ENCODE peak calls at places on chromosome 10, in four cellular contexts. One of them, this sample, is unnamed.

GRCh38 chr10:100006241-100006886 is 3.4 kb downstream of the DNMBP start:
- DNase-seq in central memory CD4-positive, alpha-beta T cell: no peak
- DNase-seq in stimulated activated CD4-positive, alpha-beta T cell treated with anti-CD3 and anti-CD28 coated beads, Interleukin-1b, Interleukin-23, amount 100 ng/mL, for 4 hours: no peak
- DNase-seq in HFF-Myc: peak; percentile 91
- DNase-seq in this sample: peak; percentile 78

GRCh38 chr10:1411956-1412355 is 325.4 kb downstream of the ADARB2 start:
- DNase-seq in stimulated activated CD4-positive, alpha-beta T cell treated with anti-CD3 and anti-CD28 coated beads, Interleukin-1b, Interleukin-23, amount 100 ng/mL, for 4 hours: no peak
- DNase-seq in HFF-Myc: no peak
- DNase-seq in central memory CD4-positive, alpha-beta T cell: no peak
- DNase-seq in this sample: no peak

GRCh38 chr10:136465-136762 is 1.2 kb downstream of the ZMYND11 start:
- DNase-seq in central memory CD4-positive, alpha-beta T cell: no peak
- DNase-seq in stimulated activated CD4-positive, alpha-beta T cell treated with anti-CD3 and anti-CD28 coated beads, Interleukin-1b, Interleukin-23, amount 100 ng/mL, for 4 hours: no peak
- DNase-seq in HFF-Myc: no peak
- DNase-seq in this sample: no peak

GRCh38 chr10:132142396-132143161 is 44.2 kb upstream of the DPYSL4 start:
- DNase-seq in stimulated activated CD4-positive, alpha-beta T cell treated with anti-CD3 and anti-CD28 coated beads, Interleukin-1b, Interleukin-23, amount 100 ng/mL, for 4 hours: peak; percentile 23
- DNase-seq in HFF-Myc: no peak
- DNase-seq in central memory CD4-positive, alpha-beta T cell: peak; percentile 28
- DNase-seq in this sample: no peak

GRCh38 chr10:12435348-12435747 is 86.0 kb downstream of the CAMK1D start:
- DNase-seq in central memory CD4-positive, alpha-beta T cell: no peak
- DNase-seq in stimulated activated CD4-positive, alpha-beta T cell treated with anti-CD3 and anti-CD28 coated beads, Interleukin-1b, Interleukin-23, amount 100 ng/mL, for 4 hours: no peak
- DNase-seq in HFF-Myc: no peak
- DNase-seq in this sample: no peak

GRCh38 chr10:124521429-124521871 is 59.8 kb downstream of the LHPP start:
- DNase-seq in central memory CD4-positive, alpha-beta T cell: no peak
- DNase-seq in HFF-Myc: no peak
- DNase-seq in stimulated activated CD4-positive, alpha-beta T cell treated with anti-CD3 and anti-CD28 coated beads, Interleukin-1b, Interleukin-23, amount 100 ng/mL, for 4 hours: no peak
- DNase-seq in this sample: no peak

GRCh38 chr10:74292871-74293427 is 141.9 kb downstream of the ADK start:
- DNase-seq in stimulated activated CD4-positive, alpha-beta T cell treated with anti-CD3 and anti-CD28 coated beads, Interleukin-1b, Interleukin-23, amount 100 ng/mL, for 4 hours: no peak
- DNase-seq in HFF-Myc: no peak
- DNase-seq in central memory CD4-positive, alpha-beta T cell: no peak
- DNase-seq in this sample: no peak

GRCh38 chr10:119409906-119410305 is 132.6 kb downstream of the RGS10 start:
- DNase-seq in stimulated activated CD4-positive, alpha-beta T cell treated with anti-CD3 and anti-CD28 coated beads, Interleukin-1b, Interleukin-23, amount 100 ng/mL, for 4 hours: no peak
- DNase-seq in central memory CD4-positive, alpha-beta T cell: no peak
- DNase-seq in HFF-Myc: no peak
- DNase-seq in this sample: no peak

GRCh38 chr10:116671274-116671926 is 50.6 kb downstream of the PNLIPRP2 start:
- DNase-seq in stimulated activated CD4-positive, alpha-beta T cell treated with anti-CD3 and anti-CD28 coated beads, Interleukin-1b, Interleukin-23, amount 100 ng/mL, for 4 hours: no peak
- DNase-seq in central memory CD4-positive, alpha-beta T cell: no peak
- DNase-seq in HFF-Myc: no peak
- DNase-seq in this sample: no peak

GRCh38 chr10:5760462-5760861 is 52.8 kb downstream of the GDI2 start:
- DNase-seq in HFF-Myc: no peak
- DNase-seq in stimulated activated CD4-positive, alpha-beta T cell treated with anti-CD3 and anti-CD28 coated beads, Interleukin-1b, Interleukin-23, amount 100 ng/mL, for 4 hours: no peak
- DNase-seq in central memory CD4-positive, alpha-beta T cell: no peak
- DNase-seq in this sample: no peak

GRCh38 chr10:81848514-81848913 is 26.5 kb upstream of the NRG3 start:
- DNase-seq in central memory CD4-positive, alpha-beta T cell: no peak
- DNase-seq in HFF-Myc: no peak
- DNase-seq in stimulated activated CD4-positive, alpha-beta T cell treated with anti-CD3 and anti-CD28 coated beads, Interleukin-1b, Interleukin-23, amount 100 ng/mL, for 4 hours: no peak
- DNase-seq in this sample: no peak

GRCh38 chr10:63718453-63718852 is 197.3 kb downstream of the REEP3 start:
- DNase-seq in central memory CD4-positive, alpha-beta T cell: no peak
- DNase-seq in HFF-Myc: no peak
- DNase-seq in stimulated activated CD4-positive, alpha-beta T cell treated with anti-CD3 and anti-CD28 coated beads, Interleukin-1b, Interleukin-23, amount 100 ng/mL, for 4 hours: no peak
- DNase-seq in this sample: no peak

GRCh38 chr10:46298346-46299266 is 11.8 kb downstream of the ANTXRL start:
- DNase-seq in HFF-Myc: no peak
- DNase-seq in central memory CD4-positive, alpha-beta T cell: no peak
- DNase-seq in stimulated activated CD4-positive, alpha-beta T cell treated with anti-CD3 and anti-CD28 coated beads, Interleukin-1b, Interleukin-23, amount 100 ng/mL, for 4 hours: no peak
- DNase-seq in this sample: no peak

GRCh38 chr10:73814896-73815718 is 3.7 kb upstream of the NDST2 start:
- DNase-seq in HFF-Myc: no peak
- DNase-seq in central memory CD4-positive, alpha-beta T cell: no peak
- DNase-seq in stimulated activated CD4-positive, alpha-beta T cell treated with anti-CD3 and anti-CD28 coated beads, Interleukin-1b, Interleukin-23, amount 100 ng/mL, for 4 hours: no peak
- DNase-seq in this sample: no peak

GRCh38 chr10:80530251-80530650 is 7.5 kb upstream of the SH2D4B start:
- DNase-seq in stimulated activated CD4-positive, alpha-beta T cell treated with anti-CD3 and anti-CD28 coated beads, Interleukin-1b, Interleukin-23, amount 100 ng/mL, for 4 hours: no peak
- DNase-seq in central memory CD4-positive, alpha-beta T cell: peak; percentile 22
- DNase-seq in HFF-Myc: no peak
- DNase-seq in this sample: no peak

GRCh38 chr10:73743905-73744689 is at the start of gene SEC24C:
- DNase-seq in central memory CD4-positive, alpha-beta T cell: peak; percentile 96
- DNase-seq in stimulated activated CD4-positive, alpha-beta T cell treated with anti-CD3 and anti-CD28 coated beads, Interleukin-1b, Interleukin-23, amount 100 ng/mL, for 4 hours: peak; percentile 91
- DNase-seq in HFF-Myc: peak; percentile 79
- DNase-seq in this sample: peak; percentile 82

GRCh38 chr10:32995751-32996150 is 37.7 kb upstream of the ITGB1 start:
- DNase-seq in stimulated activated CD4-positive, alpha-beta T cell treated with anti-CD3 and anti-CD28 coated beads, Interleukin-1b, Interleukin-23, amount 100 ng/mL, for 4 hours: no peak
- DNase-seq in central memory CD4-positive, alpha-beta T cell: no peak
- DNase-seq in HFF-Myc: no peak
- DNase-seq in this sample: no peak

GRCh38 chr10:113585949-113586348 is 33.1 kb downstream of the HABP2 start:
- DNase-seq in central memory CD4-positive, alpha-beta T cell: no peak
- DNase-seq in stimulated activated CD4-positive, alpha-beta T cell treated with anti-CD3 and anti-CD28 coated beads, Interleukin-1b, Interleukin-23, amount 100 ng/mL, for 4 hours: no peak
- DNase-seq in HFF-Myc: no peak
- DNase-seq in this sample: no peak

GRCh38 chr10:24681476-24682088 is 42.1 kb downstream of the ARHGAP21 start:
- DNase-seq in stimulated activated CD4-positive, alpha-beta T cell treated with anti-CD3 and anti-CD28 coated beads, Interleukin-1b, Interleukin-23, amount 100 ng/mL, for 4 hours: no peak
- DNase-seq in central memory CD4-positive, alpha-beta T cell: no peak
- DNase-seq in HFF-Myc: no peak
- DNase-seq in this sample: no peak

GRCh38 chr10:133257489-133258065 is 19.1 kb downstream of the ADAM8 start:
- DNase-seq in HFF-Myc: no peak
- DNase-seq in stimulated activated CD4-positive, alpha-beta T cell treated with anti-CD3 and anti-CD28 coated beads, Interleukin-1b, Interleukin-23, amount 100 ng/mL, for 4 hours: no peak
- DNase-seq in central memory CD4-positive, alpha-beta T cell: no peak
- DNase-seq in this sample: no peak

GRCh38 chr10:31919010-31919409 is 9.6 kb downstream of the ARHGAP12 start:
- DNase-seq in HFF-Myc: no peak
- DNase-seq in central memory CD4-positive, alpha-beta T cell: no peak
- DNase-seq in stimulated activated CD4-positive, alpha-beta T cell treated with anti-CD3 and anti-CD28 coated beads, Interleukin-1b, Interleukin-23, amount 100 ng/mL, for 4 hours: no peak
- DNase-seq in this sample: no peak

GRCh38 chr10:12351447-12351846 is 2.1 kb downstream of the CAMK1D start:
- DNase-seq in HFF-Myc: no peak
- DNase-seq in central memory CD4-positive, alpha-beta T cell: no peak
- DNase-seq in stimulated activated CD4-positive, alpha-beta T cell treated with anti-CD3 and anti-CD28 coated beads, Interleukin-1b, Interleukin-23, amount 100 ng/mL, for 4 hours: no peak
- DNase-seq in this sample: no peak

GRCh38 chr10:116069856-116070255 is 203.2 kb downstream of the GFRA1 start:
- DNase-seq in HFF-Myc: no peak
- DNase-seq in central memory CD4-positive, alpha-beta T cell: no peak
- DNase-seq in stimulated activated CD4-positive, alpha-beta T cell treated with anti-CD3 and anti-CD28 coated beads, Interleukin-1b, Interleukin-23, amount 100 ng/mL, for 4 hours: no peak
- DNase-seq in this sample: no peak

GRCh38 chr10:33660329-33660728 is 325.9 kb upstream of the NRP1 start:
- DNase-seq in central memory CD4-positive, alpha-beta T cell: no peak
- DNase-seq in HFF-Myc: no peak
- DNase-seq in stimulated activated CD4-positive, alpha-beta T cell treated with anti-CD3 and anti-CD28 coated beads, Interleukin-1b, Interleukin-23, amount 100 ng/mL, for 4 hours: no peak
- DNase-seq in this sample: no peak

GRCh38 chr10:12351889-12352288 is 2.5 kb downstream of the CAMK1D start:
- DNase-seq in HFF-Myc: no peak
- DNase-seq in stimulated activated CD4-positive, alpha-beta T cell treated with anti-CD3 and anti-CD28 coated beads, Interleukin-1b, Interleukin-23, amount 100 ng/mL, for 4 hours: no peak
- DNase-seq in central memory CD4-positive, alpha-beta T cell: no peak
- DNase-seq in this sample: no peak

GRCh38 chr10:22666287-22667092 is 47.9 kb downstream of the PIP4K2A start:
- DNase-seq in stimulated activated CD4-positive, alpha-beta T cell treated with anti-CD3 and anti-CD28 coated beads, Interleukin-1b, Interleukin-23, amount 100 ng/mL, for 4 hours: peak; percentile 34
- DNase-seq in HFF-Myc: no peak
- DNase-seq in central memory CD4-positive, alpha-beta T cell: peak; percentile 85
- DNase-seq in this sample: no peak

GRCh38 chr10:69180525-69181204 is 631 bp downstream of the SUPV3L1 start:
- DNase-seq in central memory CD4-positive, alpha-beta T cell: peak; percentile 19
- DNase-seq in HFF-Myc: no peak
- DNase-seq in stimulated activated CD4-positive, alpha-beta T cell treated with anti-CD3 and anti-CD28 coated beads, Interleukin-1b, Interleukin-23, amount 100 ng/mL, for 4 hours: peak; percentile 9
- DNase-seq in this sample: no peak

GRCh38 chr10:84842593-84842992 is 514.2 kb downstream of the CCSER2 start:
- DNase-seq in HFF-Myc: no peak
- DNase-seq in stimulated activated CD4-positive, alpha-beta T cell treated with anti-CD3 and anti-CD28 coated beads, Interleukin-1b, Interleukin-23, amount 100 ng/mL, for 4 hours: no peak
- DNase-seq in central memory CD4-positive, alpha-beta T cell: no peak
- DNase-seq in this sample: no peak

GRCh38 chr10:61655335-61655851 is 7.3 kb upstream of the CABCOCO1 start:
- DNase-seq in HFF-Myc: no peak
- DNase-seq in stimulated activated CD4-positive, alpha-beta T cell treated with anti-CD3 and anti-CD28 coated beads, Interleukin-1b, Interleukin-23, amount 100 ng/mL, for 4 hours: no peak
- DNase-seq in central memory CD4-positive, alpha-beta T cell: no peak
- DNase-seq in this sample: no peak

GRCh38 chr10:113961261-113961938 is 82.3 kb upstream of the ADRB1 start:
- DNase-seq in HFF-Myc: no peak
- DNase-seq in central memory CD4-positive, alpha-beta T cell: peak; percentile 94
- DNase-seq in stimulated activated CD4-positive, alpha-beta T cell treated with anti-CD3 and anti-CD28 coated beads, Interleukin-1b, Interleukin-23, amount 100 ng/mL, for 4 hours: peak; percentile 31
- DNase-seq in this sample: no peak

GRCh38 chr10:72794260-72794659 is 99.3 kb upstream of the OIT3 start:
- DNase-seq in stimulated activated CD4-positive, alpha-beta T cell treated with anti-CD3 and anti-CD28 coated beads, Interleukin-1b, Interleukin-23, amount 100 ng/mL, for 4 hours: no peak
- DNase-seq in central memory CD4-positive, alpha-beta T cell: no peak
- DNase-seq in HFF-Myc: no peak
- DNase-seq in this sample: no peak

GRCh38 chr10:119139464-119140067 is 25.9 kb downstream of the SFXN4 start:
- DNase-seq in HFF-Myc: no peak
- DNase-seq in central memory CD4-positive, alpha-beta T cell: peak; percentile 37
- DNase-seq in stimulated activated CD4-positive, alpha-beta T cell treated with anti-CD3 and anti-CD28 coated beads, Interleukin-1b, Interleukin-23, amount 100 ng/mL, for 4 hours: peak; percentile 31
- DNase-seq in this sample: no peak

GRCh38 chr10:70585555-70586243 is 16.8 kb downstream of the PRF1 start:
- DNase-seq in central memory CD4-positive, alpha-beta T cell: no peak
- DNase-seq in stimulated activated CD4-positive, alpha-beta T cell treated with anti-CD3 and anti-CD28 coated beads, Interleukin-1b, Interleukin-23, amount 100 ng/mL, for 4 hours: no peak
- DNase-seq in HFF-Myc: no peak
- DNase-seq in this sample: no peak

GRCh38 chr10:104333037-104333727 is 5.1 kb downstream of the ITPRIP start:
- DNase-seq in central memory CD4-positive, alpha-beta T cell: peak; percentile 69
- DNase-seq in HFF-Myc: no peak
- DNase-seq in stimulated activated CD4-positive, alpha-beta T cell treated with anti-CD3 and anti-CD28 coated beads, Interleukin-1b, Interleukin-23, amount 100 ng/mL, for 4 hours: peak; percentile 38
- DNase-seq in this sample: no peak

GRCh38 chr10:102115775-102116174 is 4.4 kb downstream of the LDB1 start:
- DNase-seq in HFF-Myc: no peak
- DNase-seq in central memory CD4-positive, alpha-beta T cell: peak; percentile 23
- DNase-seq in stimulated activated CD4-positive, alpha-beta T cell treated with anti-CD3 and anti-CD28 coated beads, Interleukin-1b, Interleukin-23, amount 100 ng/mL, for 4 hours: no peak
- DNase-seq in this sample: no peak

GRCh38 chr10:13787015-13787421 is 200.3 kb downstream of the PRPF18 start:
- DNase-seq in central memory CD4-positive, alpha-beta T cell: peak; percentile 93
- DNase-seq in HFF-Myc: no peak
- DNase-seq in stimulated activated CD4-positive, alpha-beta T cell treated with anti-CD3 and anti-CD28 coated beads, Interleukin-1b, Interleukin-23, amount 100 ng/mL, for 4 hours: peak; percentile 63
- DNase-seq in this sample: peak; percentile 93